ENCODE peak calls at places on chromosomes 6 and 20, in four cellular contexts. T, K, A and P are unnamed samples.
A peak's percentile ranks its signal among the peaks of the same experiment; 100 is the strongest.

GRCh38 chr20:19735446-19735845 is 22.6 kb upstream of the RIN2 start:
- DNase-seq in K (no peak), T (peak; percentile 65), A (no peak), P (no peak)

GRCh38 chr20:2984956-2985661 is 58.3 kb upstream of the GNRH2 start:
- DNase-seq in K (no peak), T (peak; percentile 10), A (no peak), P (no peak)

GRCh38 chr20:31593221-31594001 is 11.7 kb upstream of the ID1 start:
- DNase-seq in T (peak; percentile 79), K (no peak), A (no peak), P (no peak)

GRCh38 chr6:168116975-168117899 is 38.2 kb upstream of the FRMD1 start:
- DNase-seq in A (no peak), K (no peak), T (no peak), P (no peak)

GRCh38 chr20:2690213-2690612 is 2.4 kb upstream of the EBF4 start:
- DNase-seq in A (no peak), T (no peak), K (no peak), P (no peak)

GRCh38 chr6:121823437-121823851 is 388.0 kb downstream of the GJA1 start:
- DNase-seq in A (no peak), T (no peak), K (no peak), P (no peak)

GRCh38 chr6:26553264-26553738 is 15.1 kb downstream of the HMGN4 start:
- DNase-seq in A (peak; percentile 4), K (peak; percentile 63), T (peak; percentile 72), P (peak; percentile 61)

GRCh38 chr6:57252975-57253374 is 30.9 kb upstream of the RAB23 start:
- DNase-seq in A (no peak), T (no peak), K (no peak), P (no peak)

GRCh38 chr6:2589171-2589661 is 161.5 kb downstream of the MYLK4 start:
- DNase-seq in A (no peak), K (no peak), T (no peak), P (no peak)

GRCh38 chr6:104118274-104118673 is 741.4 kb downstream of the HACE1 start:
- DNase-seq in T (no peak), A (no peak), K (no peak), P (no peak)

GRCh38 chr6:144952456-144953240 is 667.5 kb downstream of the UTRN start:
- DNase-seq in K (no peak), A (no peak), T (no peak), P (no peak)

GRCh38 chr6:31651602-31652191 is 764 bp downstream of the BAG6 start:
- DNase-seq in K (no peak), A (no peak), T (peak; percentile 63), P (no peak)

GRCh38 chr6:27293436-27294152 is 18.5 kb downstream of the POM121L2 start:
- DNase-seq in T (peak; percentile 55), K (no peak), A (no peak), P (no peak)

GRCh38 chr6:165987483-165988305 is 180.0 kb downstream of the TBXT start:
- DNase-seq in K (no peak), A (no peak), T (no peak), P (no peak)

GRCh38 chr6:121171879-121172278 is 162.4 kb downstream of the TBC1D32 start:
- DNase-seq in K (no peak), T (no peak), A (no peak), P (no peak)

GRCh38 chr6:27237089-27237723 is 10.3 kb upstream of the PRSS16 start:
- DNase-seq in T (peak; percentile 55), A (no peak), K (peak; percentile 16), P (no peak)

GRCh38 chr6:16676978-16677377 is 84.3 kb downstream of the ATXN1 start:
- DNase-seq in T (no peak), A (no peak), K (no peak), P (peak; percentile 20)

GRCh38 chr6:22145823-22146379 is 150.9 kb downstream of the PRL start:
- DNase-seq in K (no peak), A (no peak), T (peak; percentile 29), P (no peak)

GRCh38 chr20:31604567-31605030 is 490 bp upstream of the ID1 start:
- DNase-seq in A (no peak), K (no peak), T (no peak), P (no peak)

GRCh38 chr6:47700051-47700450 is 1.7 kb downstream of the ADGRF4 start:
- DNase-seq in K (no peak), A (no peak), T (no peak), P (no peak)

GRCh38 chr6:70166088-70166958 is 136.6 kb downstream of the COL9A1 start:
- DNase-seq in A (peak; percentile 9), K (no peak), T (peak; percentile 24), P (no peak)

GRCh38 chr6:44563397-44563796 is 175.9 kb downstream of the CDC5L start:
- DNase-seq in T (no peak), A (no peak), K (no peak), P (no peak)

GRCh38 chr20:20277772-20278382 is 90.0 kb upstream of the INSM1 start:
- DNase-seq in T (no peak), K (no peak), A (no peak), P (no peak)

GRCh38 chr6:135686784-135687301 is 164.7 kb upstream of the PDE7B start:
- DNase-seq in T (no peak), A (no peak), K (no peak), P (no peak)

GRCh38 chr6:43515808-43516207 is 918 bp downstream of the YIPF3 start:
- DNase-seq in K (no peak), A (no peak), T (peak; percentile 27), P (no peak)

GRCh38 chr6:77341058-77341986 is 122.0 kb downstream of the HTR1B start:
- DNase-seq in K (no peak), T (no peak), A (no peak), P (no peak)

GRCh38 chr20:13745784-13746183 is 38.9 kb downstream of the ESF1 start:
- DNase-seq in K (no peak), T (no peak), A (no peak), P (no peak)

GRCh38 chr6:1233924-1234323 is 78.0 kb upstream of the FOXQ1 start:
- DNase-seq in K (no peak), A (no peak), T (no peak), P (no peak)

GRCh38 chr6:105204331-105204730 is 24.5 kb upstream of the POPDC3 start:
- DNase-seq in A (no peak), K (no peak), T (no peak), P (no peak)

GRCh38 chr6:84137051-84137375 is 90.4 kb downstream of the CEP162 start:
- DNase-seq in K (no peak), T (peak; percentile 20), A (peak; percentile 21), P (no peak)

GRCh38 chr6:103140308-103141027 is 1719.3 kb downstream of the HACE1 start:
- DNase-seq in T (no peak), A (no peak), K (no peak), P (no peak)

GRCh38 chr6:40509163-40509562 is 78.0 kb downstream of the LRFN2 start:
- DNase-seq in K (no peak), A (no peak), T (no peak), P (peak; percentile 45)

GRCh38 chr6:41706876-41707564 is 28.4 kb downstream of the TFEB start:
- DNase-seq in T (no peak), K (no peak), A (no peak), P (no peak)

GRCh38 chr20:61356171-61356570 is 104.1 kb downstream of the CDH4 start:
- DNase-seq in T (no peak), K (no peak), A (no peak), P (no peak)

GRCh38 chr6:19337103-19337502 is 500.1 kb upstream of the ID4 start:
- DNase-seq in K (no peak), T (no peak), A (no peak), P (no peak)

GRCh38 chr20:53748176-53748575 is 154.5 kb upstream of the ZNF217 start:
- DNase-seq in T (no peak), K (no peak), A (no peak), P (no peak)